ENCODE peak calls at places on chromosome 18, in eight cellular contexts. C, A, S, G, M, Y, Q and V are unnamed samples.

GRCh38 chr18:48376406-48376805 is 32.8 kb downstream of the ZBTB7C start:
- DNase-seq in M (peak), Y (no peak), C (no peak), G (no peak), Q (no peak), S (no peak), A (no peak), V (no peak)

GRCh38 chr18:46152436-46152807 is 48.2 kb downstream of the HAUS1 start:
- DNase-seq in G (peak), S (no peak), M (no peak), Q (no peak), Y (no peak), C (no peak), A (peak), V (no peak)

GRCh38 chr18:73752965-73753364 is 394.7 kb downstream of the FBXO15 start:
- DNase-seq in G (peak), S (no peak), A (peak), Q (no peak), M (no peak), C (no peak), Y (no peak), V (no peak)

GRCh38 chr18:25453556-25454269 is 101.7 kb upstream of the ZNF521 start:
- DNase-seq in A (no peak), S (no peak), Y (no peak), M (no peak), G (peak), C (no peak), Q (no peak), V (no peak)

GRCh38 chr18:10453261-10453884 is 1.1 kb upstream of the APCDD1 start:
- DNase-seq in A (no peak), G (peak), C (no peak), Y (no peak), S (no peak), M (no peak), Q (no peak), V (no peak)

GRCh38 chr18:8987250-8987649 is 115.2 kb upstream of the NDUFV2 start:
- DNase-seq in G (peak), Q (no peak), M (no peak), S (no peak), A (no peak), Y (no peak), C (no peak), V (no peak)

GRCh38 chr18:50231621-50232020 is 34.7 kb downstream of the CFAP53 start:
- DNase-seq in C (no peak), Q (no peak), Y (no peak), S (peak), M (no peak), A (no peak), G (no peak), V (no peak)

GRCh38 chr18:35811896-35812295 is 160.6 kb upstream of the RMP24 start:
- DNase-seq in Y (no peak), M (no peak), A (no peak), G (no peak), C (no peak), S (no peak), Q (no peak), V (no peak)

GRCh38 chr18:28584726-28585125 is 407.8 kb upstream of the CDH2 start:
- DNase-seq in Q (no peak), Y (no peak), M (peak), C (no peak), S (no peak), G (peak), A (no peak), V (no peak)

GRCh38 chr18:48950536-48951447 is at the start of gene SMAD7:
- DNase-seq in G (no peak), Y (no peak), C (no peak), M (peak), S (peak), A (no peak), Q (no peak), V (no peak)

GRCh38 chr18:59837586-59837985 is 62.2 kb upstream of the PMAIP1 start:
- DNase-seq in S (peak), M (peak), Y (no peak), A (peak), G (peak), C (no peak), Q (peak), V (peak)

GRCh38 chr18:7626922-7627440 is 59.9 kb downstream of the PTPRM start:
- DNase-seq in Y (no peak), S (no peak), A (peak), C (no peak), G (peak), M (no peak), Q (no peak), V (peak)

GRCh38 chr18:35071819-35072247 is 30.6 kb downstream of the MAPRE2 start:
- DNase-seq in A (no peak), M (no peak), G (peak), Y (no peak), S (no peak), C (no peak), Q (no peak), V (no peak)

GRCh38 chr18:36314098-36314497 is 16.6 kb downstream of the FHOD3 start:
- DNase-seq in S (no peak), M (peak), A (no peak), Y (no peak), G (peak), Q (no peak), C (no peak), V (no peak)

GRCh38 chr18:22378672-22379282 is 38.9 kb downstream of the CTAGE1 start:
- DNase-seq in M (peak), C (peak), Y (peak), G (peak), Q (peak), A (peak), S (peak), V (peak)

GRCh38 chr18:427005-427404 is 73.5 kb downstream of the COLEC12 start:
- DNase-seq in C (no peak), Q (no peak), A (peak), G (peak), S (no peak), Y (no peak), M (no peak), V (no peak)

GRCh38 chr18:48828201-48828580 is 122.6 kb downstream of the SMAD7 start:
- DNase-seq in A (no peak), Y (no peak), S (no peak), C (no peak), Q (no peak), M (no peak), G (no peak), V (no peak)

GRCh38 chr18:50662177-50662576 is 102.3 kb downstream of the MAPK4 start:
- DNase-seq in C (no peak), A (peak), Y (no peak), G (no peak), Q (no peak), M (no peak), S (no peak), V (no peak)

GRCh38 chr18:70659026-70659726 is 370.3 kb downstream of the SOCS6 start:
- DNase-seq in S (peak), A (peak), Q (no peak), M (no peak), G (peak), C (no peak), Y (peak), V (no peak)

GRCh38 chr18:6044773-6045172 is 149.5 kb upstream of the TMEM200C start:
- DNase-seq in A (no peak), M (no peak), Y (no peak), C (no peak), G (peak), Q (no peak), S (no peak), V (no peak)
- TF ChIP-seq CTCF in A (no peak), M (peak), Y (no peak), C (no peak), G (peak), Q (no peak), S (no peak), V (peak)

GRCh38 chr18:37535968-37536367 is 29.6 kb downstream of the CELF4 start:
- DNase-seq in Y (no peak), C (no peak), A (no peak), Q (no peak), M (no peak), G (peak), S (no peak), V (no peak)

GRCh38 chr18:37536646-37537045 is 29.0 kb downstream of the CELF4 start:
- DNase-seq in M (no peak), Q (no peak), S (no peak), Y (no peak), G (no peak), C (no peak), A (no peak), V (no peak)

GRCh38 chr18:37532917-37533316 is 32.7 kb downstream of the CELF4 start:
- DNase-seq in C (no peak), Q (no peak), G (no peak), M (no peak), S (no peak), Y (no peak), A (no peak), V (no peak)

GRCh38 chr18:37534627-37535026 is 31.0 kb downstream of the CELF4 start:
- DNase-seq in Q (no peak), M (no peak), G (no peak), C (no peak), Y (no peak), S (no peak), A (no peak), V (no peak)

GRCh38 chr18:37533647-37534565 is 31.7 kb downstream of the CELF4 start:
- DNase-seq in C (no peak), Y (no peak), M (no peak), Q (no peak), S (no peak), G (no peak), A (no peak), V (no peak)
- TF ChIP-seq CTCF in C (no peak), Y (no peak), M (peak), Q (peak), S (no peak), G (no peak), A (no peak), V (peak)

GRCh38 chr18:80171190-80171872 is 62.3 kb downstream of the ADNP2 start:
- DNase-seq in C (peak), Q (peak), G (peak), Y (peak), M (peak), S (peak), A (peak), V (peak)
- TF ChIP-seq CTCF in C (peak), Q (peak), G (peak), Y (peak), M (peak), S (peak), A (peak), V (peak)

GRCh38 chr18:31503011-31503410 is 5.0 kb downstream of the DSG2 start:
- DNase-seq in C (no peak), S (no peak), Q (no peak), G (no peak), Y (no peak), M (no peak), A (no peak), V (no peak)

GRCh38 chr18:31505161-31505560 is 7.2 kb downstream of the DSG2 start:
- DNase-seq in G (no peak), S (no peak), M (no peak), A (no peak), Y (no peak), C (no peak), Q (no peak), V (no peak)

GRCh38 chr18:31504455-31505147 is 6.6 kb downstream of the DSG2 start:
- DNase-seq in Y (no peak), M (no peak), C (no peak), A (no peak), Q (no peak), G (no peak), S (no peak), V (no peak)

GRCh38 chr18:31508781-31509180 is 10.8 kb downstream of the DSG2 start:
- DNase-seq in Q (no peak), Y (no peak), A (no peak), S (no peak), G (no peak), M (no peak), C (no peak), V (no peak)

DNA sequence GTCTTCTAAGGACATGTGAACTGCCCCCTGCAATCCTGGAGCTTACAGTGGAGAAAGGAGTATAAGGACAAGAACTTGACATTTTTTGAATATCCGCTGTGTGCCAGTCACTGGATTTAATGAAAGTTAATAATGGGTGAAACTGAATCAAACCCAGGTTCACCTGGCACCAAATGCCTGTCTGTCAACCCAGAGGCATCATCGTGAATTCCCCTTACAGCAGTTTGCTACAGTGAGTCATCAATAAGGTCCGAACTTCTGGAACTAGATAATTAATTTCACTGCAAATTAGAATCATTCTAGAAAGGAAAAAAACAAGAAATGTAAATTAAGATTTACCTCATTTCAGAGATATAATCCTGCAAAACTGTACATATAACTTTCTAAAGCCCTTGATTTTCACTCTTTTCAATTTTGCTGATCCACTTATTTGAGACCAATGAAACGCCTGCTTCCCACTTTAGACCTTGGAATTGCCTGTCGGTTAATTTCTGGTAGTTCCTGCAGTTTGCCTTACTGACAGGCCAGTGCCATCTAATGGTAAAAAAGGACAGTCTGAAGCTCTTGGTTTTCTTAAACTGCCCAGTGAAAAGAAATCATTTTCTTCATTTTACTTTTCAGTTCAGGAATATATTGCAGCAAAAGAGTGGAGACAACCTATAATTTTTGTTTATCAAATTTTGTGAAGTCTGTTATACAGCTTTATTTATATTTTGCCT is 8.2 kb downstream of the DSG2 start:
- DNase-seq in Y (no peak), M (no peak), C (no peak), A (peak), G (peak), S (no peak), Q (no peak), V (no peak)
- TF ChIP-seq CTCF in Y (no peak), M (peak), C (no peak), A (peak), G (peak), S (no peak), Q (peak), V (no peak)

GRCh38 chr18:23812566-23813440 is 123.5 kb downstream of the LAMA3 start:
- DNase-seq in C (no peak), Q (no peak), A (peak), S (no peak), M (no peak), G (peak), Y (no peak), V (no peak)
- TF ChIP-seq CTCF in C (peak), Q (peak), A (peak), S (peak), M (peak), G (peak), Y (peak), V (peak)

GRCh38 chr18:67194886-67195285 is 321.6 kb downstream of the DSEL start:
- DNase-seq in M (peak), S (peak), A (no peak), Q (no peak), Y (no peak), G (no peak), C (no peak), V (peak)
- TF ChIP-seq CTCF in M (no peak), S (no peak), A (no peak), Q (no peak), Y (no peak), G (no peak), C (no peak), V (no peak)

DNA sequence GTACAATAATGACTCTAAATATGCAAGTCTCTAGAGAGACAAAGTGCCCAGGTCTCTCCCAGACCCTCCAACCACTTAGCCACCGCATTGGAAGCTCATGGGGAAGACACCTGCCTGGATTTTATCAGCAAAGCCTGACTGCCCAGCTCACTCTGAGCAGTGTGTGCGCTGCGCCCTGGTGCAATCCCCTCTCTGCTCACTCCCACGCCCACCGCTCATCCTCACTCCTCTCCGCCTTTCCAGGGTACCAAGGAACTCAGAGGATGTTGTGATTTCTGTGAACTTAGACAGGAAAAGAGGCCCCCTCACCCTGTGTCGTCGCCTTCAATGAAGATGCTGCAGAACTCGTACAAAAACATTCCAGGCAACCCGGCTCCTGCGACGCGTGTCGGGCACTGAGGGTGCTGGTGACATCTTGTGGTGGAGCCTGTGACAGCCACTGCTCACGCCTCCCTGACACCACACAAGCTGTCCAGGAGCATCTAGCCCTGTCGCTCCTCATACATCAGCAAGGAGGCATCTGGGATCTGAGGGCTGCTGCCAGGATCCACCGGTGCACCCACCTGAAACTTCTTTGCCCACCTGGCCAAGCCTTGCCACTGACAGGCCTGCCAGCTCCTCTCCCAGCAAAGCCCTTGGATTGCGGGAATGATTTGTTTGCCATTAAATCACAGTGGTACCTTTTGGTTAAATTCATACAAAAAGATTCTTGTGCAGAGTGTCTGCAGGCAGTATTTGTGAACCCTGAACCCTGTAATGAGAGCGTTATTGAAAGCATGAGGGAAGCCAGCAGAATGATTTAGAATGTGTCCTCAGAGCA is 220.4 kb downstream of the ZNF516 start:
- DNase-seq in G (no peak), A (peak), S (peak), Y (no peak), M (peak), C (no peak), Q (peak), V (peak)
- TF ChIP-seq CTCF in G (no peak), A (peak), S (no peak), Y (no peak), M (peak), C (no peak), Q (peak), V (no peak)